ENCODE peak calls at places on chromosomes 6 and 20, in six cellular contexts. U is upper lobe of right lung, K is HL-60, P is fibroblast of the aortic adventitia, A is breast epithelium, D is heart right ventricle. H is an unnamed sample.
A peak's percentile ranks its signal among the peaks of the same experiment; 100 is the strongest.

GRCh38 chr20:44576297-44576696 is 6.1 kb upstream of the PKIG start:
- DNase-seq in P (peak; percentile 65), U (no peak), D (peak; percentile 52), A (no peak), K (peak; percentile 70), H (peak; percentile 79)

GRCh38 chr6:90118581-90118980 is 178.1 kb downstream of the BACH2 start:
- DNase-seq in U (no peak), D (no peak), K (no peak), P (no peak), A (no peak), H (no peak)

GRCh38 chr6:21885532-21886089 is 292.1 kb downstream of the SOX4 start:
- DNase-seq in P (peak; percentile 93), K (no peak), A (peak; percentile 65), U (no peak), D (peak; percentile 27), H (peak; percentile 89)

GRCh38 chr20:18213002-18213401 is 75.3 kb upstream of the ZNF133 start:
- DNase-seq in A (no peak), K (no peak), U (no peak), D (no peak), P (no peak), H (no peak)

GRCh38 chr6:40917603-40918002 is 121.4 kb downstream of the UNC5CL start:
- DNase-seq in A (no peak), D (no peak), K (no peak), P (no peak), U (no peak), H (no peak)

GRCh38 chr6:50236164-50236563 is 186.4 kb upstream of the DEFB112 start:
- DNase-seq in U (no peak), K (no peak), P (no peak), A (no peak), D (no peak), H (no peak)

GRCh38 chr6:43070028-43070632 is 6.0 kb upstream of the PTK7 start:
- DNase-seq in A (no peak), K (peak; percentile 17), P (peak; percentile 84), U (no peak), D (no peak), H (peak; percentile 78)

GRCh38 chr20:58906894-58907293 is 54.4 kb downstream of the GNAS start:
- DNase-seq in U (no peak), K (peak; percentile 36), D (no peak), A (no peak), P (peak; percentile 53), H (peak; percentile 49)

GRCh38 chr20:53657732-53658131 is 64.1 kb upstream of the ZNF217 start:
- DNase-seq in D (no peak), K (no peak), P (no peak), U (no peak), A (no peak), H (no peak)

GRCh38 chr20:44542902-44543301 is 21.0 kb upstream of the SERINC3 start:
- DNase-seq in P (no peak), A (no peak), K (peak; percentile 36), U (no peak), D (no peak), H (no peak)

GRCh38 chr6:167706313-167707109 is 120.2 kb upstream of the AFDN start:
- DNase-seq in A (no peak), U (peak; percentile 47), P (no peak), K (peak; percentile 75), D (no peak), H (no peak)

GRCh38 chr6:51608383-51608782 is 479.0 kb downstream of the PKHD1 start:
- DNase-seq in A (no peak), U (no peak), P (no peak), D (no peak), K (no peak), H (no peak)

GRCh38 chr6:101397199-101397598 is 3.7 kb downstream of the GRIK2 start:
- DNase-seq in U (no peak), A (no peak), D (no peak), P (peak; percentile 55), K (no peak), H (peak; percentile 41)

GRCh38 chr20:4726710-4727391 is 5.1 kb downstream of the PRND start:
- DNase-seq in D (no peak), U (no peak), K (no peak), A (no peak), P (peak; percentile 42), H (peak; percentile 41)

GRCh38 chr20:21096321-21097043 is 9.7 kb downstream of the LINC00237 start:
- DNase-seq in K (no peak), U (no peak), D (no peak), P (peak; percentile 11), A (no peak), H (peak; percentile 50)

GRCh38 chr6:159594750-159595117 is 98.3 kb downstream of the SOD2 start:
- DNase-seq in D (no peak), A (no peak), P (peak; percentile 79), U (no peak), K (no peak), H (peak; percentile 82)

GRCh38 chr20:44433751-44434538 is 41.7 kb upstream of the TTPAL start:
- DNase-seq in U (no peak), K (no peak), D (no peak), P (no peak), A (no peak), H (no peak)

GRCh38 chr20:21089421-21089820 is 16.7 kb downstream of the LINC00237 start:
- DNase-seq in D (no peak), K (no peak), P (no peak), A (no peak), U (no peak), H (no peak)

GRCh38 chr6:80605165-80605989 is 498.9 kb downstream of the BCKDHB start:
- DNase-seq in A (no peak), D (peak; percentile 10), K (peak; percentile 5), P (peak; percentile 64), U (no peak), H (peak; percentile 73)

GRCh38 chr6:132190097-132190814 is 211.0 kb downstream of the MOXD1 start:
- DNase-seq in D (no peak), U (no peak), P (peak; percentile 69), A (no peak), K (no peak), H (peak; percentile 43)

GRCh38 chr20:35443003-35443402 is 5.0 kb upstream of the GDF5 start:
- DNase-seq in K (no peak), A (no peak), P (peak; percentile 88), U (no peak), D (no peak), H (peak; percentile 85)

GRCh38 chr6:125904871-125905270 is 51.7 kb upstream of the HINT3 start:
- DNase-seq in P (peak; percentile 29), D (no peak), K (no peak), U (no peak), A (no peak), H (peak; percentile 56)

DNA sequence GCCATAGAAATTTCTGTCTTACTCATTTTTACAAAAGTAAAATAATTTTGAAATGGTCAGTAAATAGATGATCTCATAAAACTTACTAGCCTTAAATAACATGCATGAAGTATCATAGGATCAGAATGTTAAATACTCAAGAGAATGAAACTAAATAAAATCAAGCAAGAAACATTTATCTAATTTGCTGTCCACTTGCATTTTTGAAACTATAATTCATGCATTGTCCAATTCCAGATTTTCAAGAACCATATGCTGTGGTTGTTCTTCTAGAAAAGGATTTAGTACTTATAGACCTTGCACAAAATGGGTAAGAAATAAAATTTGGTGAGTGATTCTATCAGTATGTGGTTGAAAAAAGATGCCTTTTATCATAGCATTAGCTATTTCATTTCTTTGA is 107.0 kb downstream of the STXBP5 start:
- DNase-seq in P (no peak), U (no peak), K (no peak), D (no peak), A (no peak), H (peak; percentile 34)
- H3K4me3 ChIP-seq in P (no peak overlapping the region), U (no peak overlapping the region), K (no peak overlapping the region), D (no peak overlapping the region), A (no peak overlapping the region), H (no peak overlapping the region)

GRCh38 chr6:6509304-6509703 is 79.2 kb upstream of the LY86 start:
- DNase-seq in U (no peak), D (no peak), K (no peak), A (no peak), P (no peak), H (no peak)

GRCh38 chr6:6508603-6509002 is 79.9 kb upstream of the LY86 start:
- DNase-seq in K (no peak), D (no peak), P (no peak), A (no peak), U (no peak), H (no peak)

GRCh38 chr6:6503186-6503585 is 85.3 kb upstream of the LY86 start:
- DNase-seq in K (peak; percentile 25), U (no peak), A (no peak), P (no peak), D (no peak), H (no peak)

GRCh38 chr6:6505111-6505510 is 83.4 kb upstream of the LY86 start:
- DNase-seq in A (no peak), P (no peak), D (no peak), K (no peak), U (no peak), H (no peak)
- TF ChIP-seq CTCF in A (no peak), P (no peak), D (no peak), K (no peak), U (no peak), H (no peak)

GRCh38 chr20:41316009-41316408 is 1.5 kb downstream of the ZHX3 start:
- DNase-seq in D (no peak), A (no peak), P (peak; percentile 9), K (no peak), U (no peak), H (peak; percentile 21)
- H3K4me3 ChIP-seq in D (no peak overlapping the region), A (peak overlapping the region; percentile 97), P (peak overlapping the region; percentile 92), K (no peak overlapping the region), U (peak overlapping the region; percentile 82), H (peak overlapping the region; percentile 82)

GRCh38 chr6:158208226-158208807 is 40.2 kb downstream of the GTF2H5 start:
- DNase-seq in A (no peak), U (no peak), K (no peak), D (no peak), P (peak; percentile 24), H (no peak)

GRCh38 chr6:158206740-158207451 is 38.7 kb downstream of the GTF2H5 start:
- DNase-seq in D (no peak), U (no peak), A (no peak), K (no peak), P (no peak), H (peak; percentile 64)

GRCh38 chr6:158213925-158214674 is 46.0 kb downstream of the GTF2H5 start:
- DNase-seq in A (no peak), K (peak; percentile 68), U (peak; percentile 82), D (peak; percentile 56), P (peak; percentile 89), H (peak; percentile 91)

GRCh38 chr6:158207452-158207788 is 39.3 kb downstream of the GTF2H5 start:
- DNase-seq in A (no peak), P (peak; percentile 51), D (no peak), K (no peak), U (no peak), H (peak; percentile 94)

DNA sequence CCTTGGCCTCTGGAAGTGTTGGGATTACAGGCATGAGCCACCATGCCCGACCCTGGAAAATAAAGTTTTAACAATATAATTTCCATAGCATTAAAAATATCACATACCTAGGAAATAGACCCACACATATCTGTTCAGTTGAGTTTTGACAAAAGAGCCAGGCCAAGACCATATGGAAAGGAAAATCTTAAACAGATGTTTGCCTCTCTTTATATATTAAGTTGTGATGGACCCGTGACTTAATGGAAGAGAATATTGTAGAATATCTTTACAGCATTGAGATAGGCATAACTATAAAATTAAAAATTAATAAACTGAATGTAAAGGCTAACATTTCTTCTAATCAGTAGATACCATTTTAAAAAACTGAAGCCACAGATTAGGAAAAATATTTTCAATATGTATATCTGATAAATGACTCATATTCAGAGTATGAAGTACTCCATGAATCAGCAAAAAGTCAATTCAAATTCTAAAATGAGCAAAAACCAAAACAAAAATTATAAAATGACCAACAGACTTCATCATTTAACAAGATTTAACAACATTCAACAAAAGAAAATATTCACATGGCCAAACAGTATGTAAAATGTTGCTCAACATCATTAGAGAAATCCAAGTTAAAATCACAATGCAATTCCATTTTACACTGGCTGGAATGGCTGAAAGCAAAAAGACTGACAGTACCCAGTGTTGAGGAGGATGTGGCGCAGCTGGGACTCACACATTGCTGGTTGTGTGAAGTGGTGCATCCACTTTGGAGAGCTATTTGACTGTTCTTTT is 43.3 kb downstream of the GTF2H5 start:
- DNase-seq in U (no peak), K (no peak), A (no peak), P (peak; percentile 66), D (no peak), H (peak; percentile 16)
- TF ChIP-seq CTCF in U (no peak), K (no peak), A (no peak), P (no peak), D (no peak), H (no peak)